ENCODE peak calls at places on chromosomes 6 and 20, in eight cellular contexts. J is A172, I is RWPE1, V is LNCaP clone FGC, F is GM12865, U is DND-41, E is amygdala, O is GM03348. H is an unnamed sample.

GRCh38 chr6:161033667-161034066 is 42.1 kb downstream of the MAP3K4 start:
- DNase-seq in J (no peak), I (peak; percentile 39), V (no peak), F (no peak), U (no peak), E (no peak), O (no peak), H (no peak)

GRCh38 chr6:139736507-139736906 is 362.1 kb upstream of the CITED2 start:
- DNase-seq in J (no peak), I (no peak), V (no peak), F (peak; percentile 51), U (no peak), E (no peak), O (no peak), H (no peak)

GRCh38 chr20:62837790-62838458 is 21.1 kb downstream of the COL9A3 start:
- DNase-seq in J (no peak), I (no peak), V (peak; percentile 86), F (peak; percentile 47), U (no peak), E (no peak), O (no peak), H (no peak)

GRCh38 chr6:43983632-43984031 is 143.6 kb downstream of the MRPL14 start:
- DNase-seq in J (no peak), I (no peak), V (no peak), F (no peak), U (no peak), E (no peak), O (no peak), H (no peak)

GRCh38 chr6:753486-753885 is 60.5 kb upstream of the EXOC2 start:
- DNase-seq in J (peak; percentile 85), I (no peak), V (no peak), F (no peak), U (no peak), E (no peak), O (no peak), H (no peak)

GRCh38 chr6:34099878-34100277 is 46.0 kb downstream of the GRM4 start:
- DNase-seq in J (no peak), I (no peak), V (no peak), F (no peak), U (no peak), E (no peak), O (no peak), H (no peak)

GRCh38 chr20:31666258-31667042 is 28.7 kb downstream of the COX4I2 start:
- DNase-seq in J (no peak), I (no peak), V (no peak), F (no peak), U (no peak), E (no peak), O (no peak), H (peak; percentile 88)

GRCh38 chr6:90397929-90398674 is 101.5 kb upstream of the BACH2 start:
- DNase-seq in J (peak; percentile 83), I (peak; percentile 9), V (no peak), F (peak; percentile 21), U (peak; percentile 33), E (no peak), O (no peak), H (peak; percentile 69)

GRCh38 chr20:62427172-62428007 is at the start of gene RBBP8NL:
- DNase-seq in J (no peak), I (peak; percentile 93), V (peak; percentile 97), F (no peak), U (no peak), E (no peak), O (no peak), H (no peak)

GRCh38 chr6:52361945-52362442 is at the start of gene PAQR8:
- DNase-seq in J (peak; percentile 16), I (peak; percentile 80), V (no peak), F (peak; percentile 87), U (peak; percentile 87), E (peak; percentile 58), O (peak; percentile 98), H (peak; percentile 82)

GRCh38 chr6:78670802-78671201 is 196.5 kb upstream of the IRAK1BP1 start:
- DNase-seq in J (no peak), I (no peak), V (no peak), F (no peak), U (no peak), E (no peak), O (no peak), H (no peak)

GRCh38 chr6:109236140-109237081 is 141.1 kb downstream of the CEP57L1 start:
- DNase-seq in J (no peak), I (no peak), V (no peak), F (peak; percentile 41), U (no peak), E (no peak), O (no peak), H (no peak)

GRCh38 chr6:163241668-163242067 is 172.8 kb upstream of the QKI start:
- DNase-seq in J (no peak), I (no peak), V (no peak), F (no peak), U (no peak), E (no peak), O (no peak), H (no peak)

GRCh38 chr6:128713461-128713860 is 169.5 kb upstream of the LAMA2 start:
- DNase-seq in J (no peak), I (no peak), V (no peak), F (no peak), U (no peak), E (no peak), O (peak; percentile 52), H (no peak)

GRCh38 chr6:116528800-116529199 is 16.7 kb downstream of the TRAPPC3L start:
- DNase-seq in J (peak; percentile 30), I (no peak), V (no peak), F (no peak), U (no peak), E (no peak), O (peak; percentile 27), H (no peak)

GRCh38 chr6:161031721-161032495 is 40.3 kb downstream of the MAP3K4 start:
- DNase-seq in J (peak; percentile 38), I (peak; percentile 13), V (no peak), F (no peak), U (no peak), E (no peak), O (peak; percentile 57), H (peak; percentile 62)

GRCh38 chr20:59406446-59406845 is 106.0 kb downstream of the EDN3 start:
- DNase-seq in J (no peak), I (no peak), V (no peak), F (no peak), U (no peak), E (no peak), O (no peak), H (no peak)

GRCh38 chr20:49699200-49699992 is 14.3 kb downstream of the B4GALT5 start:
- DNase-seq in J (peak; percentile 86), I (peak; percentile 90), V (no peak), F (peak; percentile 85), U (no peak), E (no peak), O (peak; percentile 43), H (peak; percentile 70)

GRCh38 chr6:70110128-70111022 is 192.5 kb downstream of the COL9A1 start:
- DNase-seq in J (no peak), I (no peak), V (no peak), F (no peak), U (no peak), E (no peak), O (no peak), H (no peak)

GRCh38 chr20:45016089-45016641 is 49.9 kb downstream of the STK4 start:
- DNase-seq in J (no peak), I (no peak), V (no peak), F (no peak), U (no peak), E (no peak), O (peak; percentile 12), H (no peak)

GRCh38 chr6:105164418-105164817 is 15.4 kb downstream of the POPDC3 start:
- DNase-seq in J (peak; percentile 28), I (peak; percentile 24), V (peak; percentile 23), F (no peak), U (no peak), E (no peak), O (no peak), H (peak; percentile 48)

GRCh38 chr6:136593748-136594490 is 43.7 kb upstream of the MAP7 start:
- DNase-seq in J (peak; percentile 99), I (peak; percentile 88), V (no peak), F (peak; percentile 94), U (no peak), E (no peak), O (peak; percentile 87), H (peak; percentile 81)

GRCh38 chr6:158630944-158631616 is 13.5 kb downstream of the DYNLT1 start:
- DNase-seq in J (no peak), I (no peak), V (no peak), F (no peak), U (no peak), E (no peak), O (peak; percentile 75), H (no peak)

GRCh38 chr6:159252955-159253508 is 83.8 kb downstream of the FNDC1 start:
- DNase-seq in J (peak; percentile 34), I (peak; percentile 88), V (no peak), F (peak; percentile 54), U (peak; percentile 26), E (no peak), O (peak; percentile 56), H (peak; percentile 54)

GRCh38 chr6:12324741-12325140 is 34.6 kb downstream of the EDN1 start:
- DNase-seq in J (peak; percentile 73), I (no peak), V (no peak), F (no peak), U (peak; percentile 6), E (no peak), O (no peak), H (no peak)

GRCh38 chr6:158226655-158227512 is 58.7 kb downstream of the GTF2H5 start:
- DNase-seq in J (no peak), I (no peak), V (no peak), F (no peak), U (no peak), E (no peak), O (no peak), H (no peak)

GRCh38 chr6:25193865-25194679 is 85.1 kb upstream of the CARMIL1 start:
- DNase-seq in J (peak; percentile 2), I (peak; percentile 28), V (no peak), F (no peak), U (no peak), E (no peak), O (no peak), H (no peak)

GRCh38 chr20:61761453-61762207 is 304.1 kb downstream of the TAF4 start:
- DNase-seq in J (no peak), I (no peak), V (no peak), F (no peak), U (no peak), E (no peak), O (no peak), H (no peak)

GRCh38 chr6:90658497-90658896 is 71.6 kb upstream of the MAP3K7 start:
- DNase-seq in J (no peak), I (no peak), V (no peak), F (no peak), U (no peak), E (no peak), O (no peak), H (no peak)

GRCh38 chr20:10634190-10634589 is 39.6 kb downstream of the JAG1 start:
- DNase-seq in J (no peak), I (no peak), V (no peak), F (no peak), U (no peak), E (no peak), O (no peak), H (no peak)

GRCh38 chr6:36659271-36659670 is 19.2 kb upstream of the CDKN1A start:
- DNase-seq in J (peak; percentile 52), I (peak; percentile 49), V (no peak), F (no peak), U (no peak), E (no peak), O (peak; percentile 77), H (no peak)

GRCh38 chr6:21593927-21594421 is 423 bp downstream of the SOX4 start:
- DNase-seq in J (peak; percentile 35), I (peak; percentile 26), V (no peak), F (peak; percentile 69), U (peak; percentile 68), E (no peak), O (peak; percentile 47), H (peak; percentile 33)

GRCh38 chr6:36389353-36389752 is 1.9 kb upstream of the ETV7 start:
- DNase-seq in J (no peak), I (no peak), V (no peak), F (no peak), U (no peak), E (no peak), O (no peak), H (no peak)

GRCh38 chr20:46820682-46821081 is 74.0 kb upstream of the EYA2 start:
- DNase-seq in J (no peak), I (no peak), V (no peak), F (no peak), U (no peak), E (no peak), O (no peak), H (no peak)

H was measured in COLO829.